ENCODE peak calls at places on chromosomes 2 and 18, in eight cellular contexts. X is NCI-H1092, L is Peyer's patch, J is fibroblast of mammary gland, K is testis, W is lung, R is HFFc6, F is mesendoderm. S is an unnamed sample.

GRCh38 chr2:109663721-109664120 is 49.6 kb downstream of the SOWAHC start:
- DNase-seq in F (no peak), X (peak), K (peak), J (peak), L (no peak), R (peak), W (peak), S (peak)

GRCh38 chr2:236123716-236124115 is 44.5 kb downstream of the GBX2 start:
- DNase-seq in L (no peak), W (no peak), R (no peak), J (no peak), F (no peak), K (no peak), X (no peak), S (no peak)

GRCh38 chr18:28485210-28485801 is 308.4 kb upstream of the CDH2 start:
- DNase-seq in W (no peak), K (no peak), X (no peak), J (no peak), L (no peak), F (no peak), R (no peak), S (no peak)

GRCh38 chr2:143175435-143175834 is 46.2 kb downstream of the ARHGAP15 start:
- DNase-seq in L (no peak), R (no peak), K (no peak), J (no peak), F (no peak), X (no peak), W (no peak), S (no peak)

GRCh38 chr18:59145055-59145454 is 5.4 kb downstream of the SEC11C start:
- DNase-seq in W (no peak), F (no peak), J (no peak), K (no peak), X (peak), R (no peak), L (no peak), S (no peak)

GRCh38 chr2:76667764-76668163 is 854.4 kb downstream of the LRRTM4 start:
- DNase-seq in W (no peak), R (no peak), L (no peak), J (no peak), K (no peak), X (no peak), F (no peak), S (no peak)

GRCh38 chr2:105610444-105611327 is 134.0 kb upstream of the NCK2 start:
- DNase-seq in F (no peak), R (no peak), X (no peak), L (no peak), W (no peak), K (peak), J (no peak), S (no peak)

GRCh38 chr2:206115026-206115578 is 29.1 kb upstream of the INO80D start:
- DNase-seq in J (no peak), X (no peak), R (no peak), F (no peak), L (no peak), W (no peak), K (no peak), S (no peak)

GRCh38 chr18:27377251-27377650 is 192.1 kb upstream of the CHST9 start:
- DNase-seq in W (no peak), F (peak), X (no peak), K (no peak), R (no peak), J (peak), L (no peak), S (no peak)